ENCODE peak calls at places on chromosomes 13 and 19, in six cellular contexts. One of them, this sample, is unnamed.

GRCh38 chr13:77728265-77728966 is 30.9 kb downstream of the SLAIN1 start:
- DNase-seq in Peyer's patch: no peak
- DNase-seq in esophagus muscularis mucosa: no peak
- DNase-seq in tibial nerve: no peak
- DNase-seq in MG63: no peak
- DNase-seq in body of pancreas: no peak
- DNase-seq in this sample: no peak

GRCh38 chr19:13850910-13851753 is 25.8 kb upstream of the NANOS3 start:
- DNase-seq in MG63: peak; percentile 99
- DNase-seq in Peyer's patch: peak; percentile 87
- DNase-seq in esophagus muscularis mucosa: peak; percentile 97
- DNase-seq in tibial nerve: peak; percentile 80
- DNase-seq in body of pancreas: peak; percentile 91
- DNase-seq in this sample: peak; percentile 80

GRCh38 chr19:14683439-14683838 is 6.4 kb upstream of the ZNF333 start:
- DNase-seq in MG63: no peak
- DNase-seq in tibial nerve: no peak
- DNase-seq in body of pancreas: peak; percentile 23
- DNase-seq in esophagus muscularis mucosa: no peak
- DNase-seq in Peyer's patch: no peak
- DNase-seq in this sample: no peak

GRCh38 chr13:87122551-87122950 is 548.6 kb upstream of the SLITRK5 start:
- DNase-seq in esophagus muscularis mucosa: no peak
- DNase-seq in body of pancreas: no peak
- DNase-seq in Peyer's patch: no peak
- DNase-seq in tibial nerve: no peak
- DNase-seq in MG63: no peak
- DNase-seq in this sample: no peak

GRCh38 chr13:114263590-114263989 is 17.8 kb upstream of the UPF3A start:
- DNase-seq in MG63: no peak
- DNase-seq in body of pancreas: no peak
- DNase-seq in tibial nerve: no peak
- DNase-seq in esophagus muscularis mucosa: no peak
- DNase-seq in Peyer's patch: no peak
- DNase-seq in this sample: no peak

GRCh38 chr13:106047859-106048258 is 487.6 kb downstream of the EFNB2 start:
- DNase-seq in esophagus muscularis mucosa: no peak
- DNase-seq in tibial nerve: no peak
- DNase-seq in Peyer's patch: no peak
- DNase-seq in MG63: no peak
- DNase-seq in body of pancreas: no peak
- DNase-seq in this sample: no peak

GRCh38 chr13:27472441-27472840 is 22.1 kb upstream of the MTIF3 start:
- DNase-seq in body of pancreas: no peak
- DNase-seq in MG63: no peak
- DNase-seq in tibial nerve: no peak
- DNase-seq in Peyer's patch: no peak
- DNase-seq in esophagus muscularis mucosa: no peak
- DNase-seq in this sample: no peak

GRCh38 chr19:56109216-56109615 is 11.9 kb downstream of the ZNF787 start:
- DNase-seq in MG63: no peak
- DNase-seq in tibial nerve: no peak
- DNase-seq in esophagus muscularis mucosa: no peak
- DNase-seq in Peyer's patch: no peak
- DNase-seq in body of pancreas: no peak
- DNase-seq in this sample: no peak

GRCh38 chr19:41537789-41538188 is 38.2 kb upstream of the CEACAM21 start:
- DNase-seq in MG63: no peak
- DNase-seq in Peyer's patch: no peak
- DNase-seq in esophagus muscularis mucosa: no peak
- DNase-seq in body of pancreas: no peak
- DNase-seq in tibial nerve: no peak
- DNase-seq in this sample: no peak

GRCh38 chr13:105139380-105140285 is 1395.8 kb downstream of the EFNB2 start:
- DNase-seq in body of pancreas: peak; percentile 38
- DNase-seq in tibial nerve: peak; percentile 8
- DNase-seq in esophagus muscularis mucosa: no peak
- DNase-seq in Peyer's patch: no peak
- DNase-seq in MG63: peak; percentile 68
- DNase-seq in this sample: no peak

GRCh38 chr13:110605132-110605531 is 10.2 kb upstream of the NAXD start:
- DNase-seq in Peyer's patch: no peak
- DNase-seq in tibial nerve: no peak
- DNase-seq in body of pancreas: no peak
- DNase-seq in MG63: no peak
- DNase-seq in esophagus muscularis mucosa: no peak
- DNase-seq in this sample: no peak

GRCh38 chr13:97653741-97654140 is 219.8 kb downstream of the RAP2A start:
- DNase-seq in MG63: no peak
- DNase-seq in Peyer's patch: no peak
- DNase-seq in esophagus muscularis mucosa: no peak
- DNase-seq in body of pancreas: no peak
- DNase-seq in tibial nerve: no peak
- DNase-seq in this sample: no peak

GRCh38 chr19:12665281-12665573 is 1.3 kb downstream of the MAN2B1 start:
- DNase-seq in Peyer's patch: no peak
- DNase-seq in tibial nerve: no peak
- DNase-seq in esophagus muscularis mucosa: no peak
- DNase-seq in body of pancreas: peak; percentile 70
- DNase-seq in MG63: no peak
- DNase-seq in this sample: no peak

GRCh38 chr19:8307400-8307964 is 676 bp downstream of the CD320 start:
- DNase-seq in esophagus muscularis mucosa: no peak
- DNase-seq in tibial nerve: no peak
- DNase-seq in body of pancreas: peak; percentile 2
- DNase-seq in MG63: no peak
- DNase-seq in Peyer's patch: no peak
- DNase-seq in this sample: peak; percentile 78

GRCh38 chr19:3969435-3970312 is 1.2 kb downstream of the DAPK3 start:
- DNase-seq in MG63: peak; percentile 86
- DNase-seq in Peyer's patch: no peak
- DNase-seq in body of pancreas: no peak
- DNase-seq in esophagus muscularis mucosa: no peak
- DNase-seq in tibial nerve: no peak
- DNase-seq in this sample: no peak

GRCh38 chr13:32246468-32246867 is 68.7 kb downstream of the ZAR1L start:
- DNase-seq in tibial nerve: peak; percentile 50
- DNase-seq in body of pancreas: peak; percentile 58
- DNase-seq in MG63: peak; percentile 66
- DNase-seq in esophagus muscularis mucosa: no peak
- DNase-seq in Peyer's patch: no peak
- DNase-seq in this sample: peak; percentile 69

GRCh38 chr19:2694196-2694595 is 8.3 kb downstream of the GNG7 start:
- DNase-seq in Peyer's patch: no peak
- DNase-seq in esophagus muscularis mucosa: no peak
- DNase-seq in MG63: no peak
- DNase-seq in body of pancreas: no peak
- DNase-seq in tibial nerve: no peak
- DNase-seq in this sample: no peak

GRCh38 chr19:41839211-41839610 is 5.3 kb downstream of the LYPD4 start:
- DNase-seq in tibial nerve: no peak
- DNase-seq in MG63: no peak
- DNase-seq in body of pancreas: no peak
- DNase-seq in esophagus muscularis mucosa: no peak
- DNase-seq in Peyer's patch: no peak
- DNase-seq in this sample: no peak

GRCh38 chr19:46866407-46867132 is 5.8 kb downstream of the ARHGAP35 start:
- DNase-seq in Peyer's patch: no peak
- DNase-seq in body of pancreas: no peak
- DNase-seq in MG63: no peak
- DNase-seq in tibial nerve: no peak
- DNase-seq in esophagus muscularis mucosa: no peak
- DNase-seq in this sample: no peak

GRCh38 chr19:51476164-51476563 is 2.2 kb upstream of the CEACAM18 start:
- DNase-seq in body of pancreas: no peak
- DNase-seq in esophagus muscularis mucosa: no peak
- DNase-seq in tibial nerve: no peak
- DNase-seq in MG63: no peak
- DNase-seq in Peyer's patch: no peak
- DNase-seq in this sample: no peak

GRCh38 chr13:52348983-52349780 is 56.8 kb downstream of the THSD1 start:
- DNase-seq in tibial nerve: no peak
- DNase-seq in Peyer's patch: no peak
- DNase-seq in MG63: peak; percentile 76
- DNase-seq in body of pancreas: no peak
- DNase-seq in esophagus muscularis mucosa: no peak
- DNase-seq in this sample: no peak

GRCh38 chr19:10836478-10837325 is 690 bp upstream of the TMED1 start:
- DNase-seq in esophagus muscularis mucosa: peak; percentile 95
- DNase-seq in MG63: peak; percentile 79
- DNase-seq in tibial nerve: no peak
- DNase-seq in Peyer's patch: peak; percentile 86
- DNase-seq in body of pancreas: peak; percentile 91
- DNase-seq in this sample: no peak

GRCh38 chr13:26062853-26063444 is 11.1 kb upstream of the SHISA2 start:
- DNase-seq in esophagus muscularis mucosa: peak; percentile 45
- DNase-seq in Peyer's patch: no peak
- DNase-seq in tibial nerve: peak; percentile 59
- DNase-seq in MG63: peak; percentile 33
- DNase-seq in body of pancreas: peak; percentile 47
- DNase-seq in this sample: peak; percentile 51

GRCh38 chr13:50357136-50357535 is 341.9 kb downstream of the KCNRG start:
- DNase-seq in MG63: no peak
- DNase-seq in tibial nerve: no peak
- DNase-seq in esophagus muscularis mucosa: peak; percentile 72
- DNase-seq in body of pancreas: no peak
- DNase-seq in Peyer's patch: no peak
- DNase-seq in this sample: no peak

GRCh38 chr13:111636271-111636670 is 315.8 kb downstream of the TEX29 start:
- DNase-seq in esophagus muscularis mucosa: no peak
- DNase-seq in MG63: no peak
- DNase-seq in body of pancreas: no peak
- DNase-seq in tibial nerve: no peak
- DNase-seq in Peyer's patch: no peak
- DNase-seq in this sample: no peak

GRCh38 chr13:31032574-31033095 is 100.2 kb downstream of the TEX26 start:
- DNase-seq in MG63: no peak
- DNase-seq in Peyer's patch: no peak
- DNase-seq in esophagus muscularis mucosa: no peak
- DNase-seq in tibial nerve: no peak
- DNase-seq in body of pancreas: no peak
- DNase-seq in this sample: no peak

DNA sequence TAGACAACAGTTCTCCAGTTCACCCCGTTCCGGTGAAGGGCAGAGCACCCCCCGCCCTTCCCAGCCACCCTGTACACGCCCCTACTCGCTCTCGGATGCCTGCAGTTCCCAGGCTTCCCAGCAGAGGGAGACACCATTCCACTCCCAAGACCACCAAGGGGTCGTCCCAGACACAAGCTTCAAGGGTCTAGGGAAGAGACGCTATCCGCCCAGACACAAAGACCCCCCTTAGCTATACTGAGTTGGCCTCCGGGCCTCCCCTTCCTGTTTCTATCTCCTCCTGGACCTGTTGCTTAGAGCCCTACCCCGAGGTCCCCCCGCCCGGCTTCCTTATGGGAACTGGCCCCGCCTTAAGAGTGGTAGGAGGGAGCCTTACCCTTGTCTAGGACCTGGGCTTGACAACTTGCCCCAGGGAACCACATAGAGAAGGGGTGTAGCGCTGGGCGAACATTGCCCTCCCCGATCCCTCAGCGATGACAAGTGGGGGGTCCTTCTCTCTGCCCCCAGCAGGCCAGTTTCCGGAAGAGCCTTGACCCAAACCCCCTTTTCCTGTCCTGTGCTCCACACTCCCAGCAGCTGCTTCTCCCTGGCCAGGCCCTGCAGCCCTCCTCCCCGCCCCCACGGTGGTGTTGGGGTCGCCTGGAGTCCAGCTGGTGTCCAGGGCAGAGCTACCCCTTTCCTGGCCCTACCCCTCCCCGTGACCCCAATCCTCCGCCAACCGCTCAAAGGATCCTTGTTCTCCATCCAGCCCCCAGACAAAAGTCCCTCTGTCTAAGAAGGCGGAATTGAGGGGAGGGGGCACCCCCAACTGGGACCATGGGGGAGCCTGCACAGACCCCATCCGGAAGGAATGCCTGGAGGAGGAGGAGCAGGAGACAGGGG is 726 bp upstream of the FXYD3 start:
- DNase-seq in body of pancreas: peak; percentile 52
- DNase-seq in tibial nerve: peak; percentile 93
- DNase-seq in esophagus muscularis mucosa: no peak
- DNase-seq in Peyer's patch: peak; percentile 85
- DNase-seq in MG63: peak; percentile 60
- DNase-seq in this sample: peak; percentile 97
- H3K4me3 ChIP-seq in body of pancreas: no peak overlapping the region
- H3K4me3 ChIP-seq in tibial nerve: peak overlapping the region; percentile 26
- H3K4me3 ChIP-seq in esophagus muscularis mucosa: peak overlapping the region; percentile 37
- H3K4me3 ChIP-seq in Peyer's patch: no peak overlapping the region
- H3K4me3 ChIP-seq in MG63: peak overlapping the region; percentile 25
- H3K4me3 ChIP-seq in this sample: peak overlapping the region; percentile 47

DNA sequence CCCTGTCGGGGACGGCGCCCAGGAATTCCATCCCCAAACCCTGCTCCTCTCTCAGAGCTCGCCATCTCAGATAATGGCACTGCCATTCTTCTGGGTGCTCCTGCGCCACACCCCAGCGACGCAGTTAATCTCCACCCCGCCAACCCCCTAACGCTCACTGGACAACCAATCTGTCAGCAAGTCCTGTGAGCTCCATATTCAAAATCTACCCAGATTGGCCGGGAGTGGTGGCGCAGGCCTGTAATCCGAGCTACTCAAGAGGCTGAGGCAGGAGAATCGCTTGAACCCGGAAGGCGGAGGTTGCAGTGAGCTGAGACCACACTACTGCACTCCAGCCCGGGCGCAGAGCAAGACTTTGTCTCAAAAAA is 18.6 kb downstream of the FCGBP start:
- DNase-seq in MG63: no peak
- DNase-seq in Peyer's patch: no peak
- DNase-seq in esophagus muscularis mucosa: peak; percentile 55
- DNase-seq in tibial nerve: no peak
- DNase-seq in body of pancreas: no peak
- DNase-seq in this sample: peak; percentile 45
- H3K27me3 ChIP-seq in MG63: no peaks in the 10 kb centered on the region
- H3K27me3 ChIP-seq in Peyer's patch: no peaks in the 10 kb centered on the region
- H3K27me3 ChIP-seq in esophagus muscularis mucosa: no peaks in the 10 kb centered on the region
- H3K27me3 ChIP-seq in tibial nerve: peaks cover 7% of the 10 kb centered on the region
- H3K27me3 ChIP-seq in body of pancreas: no peaks in the 10 kb centered on the region
- H3K27me3 ChIP-seq in this sample: no peaks in the 10 kb centered on the region

DNA sequence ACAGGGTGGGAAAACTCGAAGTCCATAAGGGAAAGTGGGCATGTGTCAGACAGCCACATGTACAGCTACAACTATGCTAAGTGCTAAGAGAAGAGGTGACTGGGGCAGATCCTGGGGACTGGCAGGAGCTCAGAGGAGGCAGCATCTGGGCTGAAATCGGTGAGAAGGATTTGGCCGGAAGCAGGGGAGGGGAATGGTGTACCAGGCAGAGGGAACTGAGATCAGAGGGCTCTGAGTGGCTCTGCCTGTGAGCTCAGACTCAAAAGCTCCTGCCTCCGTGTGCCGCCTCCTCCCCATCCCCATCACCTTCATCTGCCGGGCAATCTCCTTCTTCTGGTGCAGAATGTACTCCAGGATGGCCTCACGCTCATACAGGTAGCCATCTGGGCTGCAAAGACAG is 21.8 kb downstream of the NOSIP start:
- DNase-seq in Peyer's patch: no peak
- DNase-seq in tibial nerve: no peak
- DNase-seq in body of pancreas: no peak
- DNase-seq in MG63: no peak
- DNase-seq in esophagus muscularis mucosa: no peak
- DNase-seq in this sample: no peak
- H3K36me3 ChIP-seq in Peyer's patch: no peaks in the 10 kb centered on the region
- H3K36me3 ChIP-seq in tibial nerve: peaks cover 22% of the 10 kb centered on the region
- H3K36me3 ChIP-seq in body of pancreas: peaks cover 1% of the 10 kb centered on the region
- H3K36me3 ChIP-seq in MG63: peaks cover 46% of the 10 kb centered on the region
- H3K36me3 ChIP-seq in esophagus muscularis mucosa: peaks cover 61% of the 10 kb centered on the region
- H3K36me3 ChIP-seq in this sample: peaks cover 9% of the 10 kb centered on the region

GRCh38 chr19:1672038-1672768 is 19.8 kb upstream of the TCF3 start:
- DNase-seq in tibial nerve: no peak
- DNase-seq in esophagus muscularis mucosa: no peak
- DNase-seq in MG63: peak; percentile 28
- DNase-seq in Peyer's patch: peak; percentile 68
- DNase-seq in body of pancreas: no peak
- DNase-seq in this sample: peak; percentile 93
- H3K4me3 ChIP-seq in tibial nerve: no peak overlapping the region
- H3K4me3 ChIP-seq in esophagus muscularis mucosa: peak overlapping the region; percentile 24
- H3K4me3 ChIP-seq in MG63: peak overlapping the region; percentile 23
- H3K4me3 ChIP-seq in Peyer's patch: peak overlapping the region; percentile 49
- H3K4me3 ChIP-seq in body of pancreas: no peak overlapping the region
- H3K4me3 ChIP-seq in this sample: peak overlapping the region; percentile 35